ENCODE peak calls at places on chromosomes 6 and 20, in six cellular contexts. A, M, B, U, O and F are unnamed samples.

GRCh38 chr6:149089508-149089907 is 228.0 kb upstream of the TAB2 start:
- DNase-seq in A (no peak), M (no peak), B (no peak), U (no peak), O (no peak), F (no peak)

GRCh38 chr20:58956078-58956477 is 25.0 kb upstream of the NELFCD start:
- DNase-seq in A (no peak), M (no peak), B (no peak), U (no peak), O (no peak), F (no peak)

GRCh38 chr20:50508171-50508761 is 1.9 kb upstream of the PTPN1 start:
- DNase-seq in A (no peak), M (no peak), B (no peak), U (no peak), O (no peak), F (peak; percentile 33)

GRCh38 chr6:20168668-20169633 is 43.3 kb downstream of the MBOAT1 start:
- DNase-seq in A (no peak), M (peak; percentile 73), B (no peak), U (no peak), O (no peak), F (no peak)

GRCh38 chr6:16687045-16687444 is 74.2 kb downstream of the ATXN1 start:
- DNase-seq in A (no peak), M (no peak), B (no peak), U (no peak), O (no peak), F (no peak)

GRCh38 chr20:57179265-57179664 is 87.2 kb downstream of the BMP7 start:
- DNase-seq in A (no peak), M (no peak), B (no peak), U (peak; percentile 67), O (peak; percentile 88), F (no peak)

GRCh38 chr6:27503436-27504030 is 30.6 kb upstream of the ZNF184 start:
- DNase-seq in A (peak; percentile 61), M (peak; percentile 89), B (peak; percentile 78), U (peak; percentile 43), O (peak; percentile 17), F (peak; percentile 26)

GRCh38 chr6:160462551-160463109 is 114.5 kb downstream of the SLC22A3 start:
- DNase-seq in A (no peak), M (peak; percentile 93), B (no peak), U (no peak), O (peak; percentile 59), F (peak; percentile 61)

GRCh38 chr20:46118481-46119020 is 437 bp downstream of the CD40 start:
- DNase-seq in A (peak; percentile 52), M (no peak), B (peak; percentile 48), U (peak; percentile 35), O (peak; percentile 59), F (no peak)

GRCh38 chr20:57587989-57588377 is 27.1 kb downstream of the PCK1 start:
- DNase-seq in A (no peak), M (no peak), B (no peak), U (no peak), O (no peak), F (no peak)

GRCh38 chr20:33192912-33193501 is 24.1 kb upstream of the BPIFA3 start:
- DNase-seq in A (no peak), M (no peak), B (no peak), U (no peak), O (no peak), F (no peak)

GRCh38 chr20:22686097-22686496 is 101.7 kb upstream of the FOXA2 start:
- DNase-seq in A (peak; percentile 40), M (peak; percentile 73), B (peak; percentile 47), U (no peak), O (peak; percentile 64), F (no peak)

GRCh38 chr20:22682381-22682780 is 98.0 kb upstream of the FOXA2 start:
- DNase-seq in A (no peak), M (no peak), B (no peak), U (no peak), O (no peak), F (no peak)

GRCh38 chr20:22687676-22688360 is 103.4 kb upstream of the FOXA2 start:
- DNase-seq in A (no peak), M (no peak), B (no peak), U (no peak), O (no peak), F (no peak)

GRCh38 chr20:22684072-22684762 is 99.8 kb upstream of the FOXA2 start:
- DNase-seq in A (peak; percentile 78), M (peak; percentile 84), B (peak; percentile 82), U (peak; percentile 60), O (peak; percentile 77), F (peak; percentile 12)

DNA sequence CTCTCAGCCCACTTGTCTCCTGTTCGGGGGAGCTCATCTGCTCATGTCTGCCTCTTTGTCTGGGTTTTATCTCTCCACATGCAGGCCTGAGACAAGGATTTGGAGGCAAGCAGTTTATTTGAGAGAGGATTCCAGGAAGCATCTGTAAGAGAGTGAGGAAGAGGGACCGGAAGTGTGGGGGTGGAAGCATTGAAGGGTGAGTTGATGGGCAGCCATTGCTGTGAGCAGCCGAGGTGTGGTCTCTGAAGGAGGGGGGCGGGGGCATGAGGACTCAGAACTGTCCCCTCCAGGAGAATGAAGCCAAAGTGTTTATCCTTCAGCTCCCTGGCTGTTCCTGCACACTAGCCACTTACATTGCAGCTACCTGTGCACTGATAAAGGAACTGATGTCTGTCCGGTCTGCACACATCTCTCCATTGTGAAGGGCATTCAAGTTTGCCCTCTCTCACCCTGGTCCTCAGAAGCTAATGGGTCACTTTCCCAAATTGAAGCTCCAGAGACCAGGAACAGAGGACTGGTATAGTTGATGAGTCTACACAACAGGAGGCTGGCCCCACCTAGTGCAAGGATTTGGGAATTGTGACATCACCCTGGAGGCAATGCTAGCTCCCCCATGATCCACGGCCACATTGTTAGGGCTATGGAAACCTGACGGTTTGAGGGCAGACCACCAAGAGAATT is 100.5 kb upstream of the FOXA2 start:
- DNase-seq in A (no peak), M (peak; percentile 8), B (peak; percentile 47), U (no peak), O (peak; percentile 24), F (no peak)
- TF ChIP-seq CTCF in A (peak; percentile 9), M (no peak), B (no peak), U (no peak), O (peak; percentile 15), F (no peak)

GRCh38 chr6:23637296-23637695 is 488.7 kb upstream of the NRSN1 start:
- DNase-seq in A (no peak), M (no peak), B (no peak), U (no peak), O (no peak), F (no peak)
- TF ChIP-seq CTCF in A (no peak), M (no peak), B (no peak), U (no peak), O (no peak), F (no peak)

GRCh38 chr6:99589907-99590493 is 16.6 kb upstream of the PRDM13 start:
- DNase-seq in A (no peak), M (no peak), B (no peak), U (no peak), O (no peak), F (no peak)

GRCh38 chr6:99590728-99591672 is 15.6 kb upstream of the PRDM13 start:
- DNase-seq in A (no peak), M (no peak), B (no peak), U (no peak), O (no peak), F (no peak)

GRCh38 chr6:99589290-99589672 is 17.4 kb upstream of the PRDM13 start:
- DNase-seq in A (no peak), M (no peak), B (peak; percentile 9), U (no peak), O (no peak), F (no peak)

GRCh38 chr6:99587792-99588191 is 18.8 kb upstream of the PRDM13 start:
- DNase-seq in A (no peak), M (no peak), B (no peak), U (no peak), O (no peak), F (no peak)

DNA sequence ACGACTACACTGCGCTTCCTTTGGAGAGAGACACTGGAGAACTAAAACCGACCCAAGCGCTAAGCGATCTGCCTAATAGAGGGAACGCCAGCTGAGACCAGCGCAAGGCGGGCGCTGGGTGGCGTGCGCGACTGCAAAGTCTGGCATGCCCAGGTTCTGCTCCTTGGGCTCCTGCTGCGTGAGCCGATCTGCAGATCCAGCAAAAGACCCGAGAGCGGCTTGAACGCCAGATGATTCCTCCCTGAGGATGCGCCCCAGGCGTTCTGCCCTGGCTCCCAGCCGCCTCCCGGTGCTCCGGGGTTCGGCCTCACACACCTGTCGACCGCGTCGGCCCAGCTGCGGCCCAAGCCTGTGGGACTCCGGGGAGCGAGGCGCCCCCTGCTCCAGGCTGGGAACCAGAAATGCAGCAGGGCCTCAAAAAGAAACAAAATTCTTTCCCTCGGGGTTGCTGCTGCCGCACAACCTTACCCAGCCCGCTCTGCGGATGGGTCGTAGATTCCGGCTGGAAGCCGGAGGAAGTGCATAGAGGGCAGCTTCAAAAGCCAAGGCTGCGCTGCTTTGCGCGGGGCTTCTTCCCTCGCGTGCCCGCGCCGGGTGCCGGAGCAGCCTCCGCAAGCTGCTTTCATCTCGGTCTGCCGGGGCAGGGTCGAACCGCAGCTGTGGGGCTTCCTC is 17.9 kb upstream of the PRDM13 start:
- DNase-seq in A (peak; percentile 78), M (peak; percentile 61), B (peak; percentile 72), U (peak; percentile 72), O (peak; percentile 55), F (no peak)
- TF ChIP-seq CTCF in A (peak; percentile 71), M (peak; percentile 42), B (no peak), U (peak; percentile 22), O (peak; percentile 74), F (peak; percentile 64)

DNA sequence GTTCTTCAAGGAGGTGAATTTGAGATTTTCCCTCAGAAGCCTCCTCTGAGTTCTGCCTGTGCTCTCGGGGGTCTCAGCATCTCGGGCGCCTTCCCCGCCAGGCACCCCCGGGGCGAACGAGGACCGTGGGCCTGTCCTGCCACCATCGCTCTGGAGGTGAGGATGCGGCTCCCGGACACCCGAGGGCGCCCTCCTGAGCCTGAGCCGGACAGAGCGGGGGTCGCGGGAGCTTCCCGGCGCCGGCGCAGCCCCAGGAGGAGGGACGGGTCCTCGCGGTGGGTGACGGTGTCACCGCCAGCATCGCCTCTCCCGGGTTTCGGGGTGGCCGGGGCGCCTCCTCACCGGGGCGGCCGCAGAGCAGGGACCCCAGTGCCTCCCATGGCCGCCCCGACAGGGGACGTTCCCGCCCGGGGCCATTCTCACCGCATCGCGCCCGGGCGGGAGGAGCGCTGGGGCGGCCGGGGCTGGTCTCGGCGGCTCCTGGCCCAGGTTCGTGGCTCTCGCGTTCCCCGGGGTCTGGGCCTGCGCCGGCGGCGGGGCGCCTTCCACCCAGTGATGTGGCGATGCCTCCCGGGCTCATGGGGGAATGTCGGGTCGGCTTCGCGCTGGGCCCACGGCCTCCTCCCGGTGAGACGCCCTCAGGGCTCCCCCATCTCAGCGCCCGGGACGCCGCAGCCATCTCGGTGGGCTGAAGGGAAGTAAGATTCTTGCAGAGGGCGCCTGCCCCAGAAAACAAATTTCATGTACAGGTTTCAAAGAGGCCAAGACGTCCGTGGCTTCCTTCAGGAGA is 210.5 kb downstream of the ERMARD start:
- DNase-seq in A (no peak), M (no peak), B (peak; percentile 71), U (no peak), O (no peak), F (no peak)
- TF ChIP-seq CTCF in A (peak; percentile 28), M (no peak), B (peak; percentile 36), U (no peak), O (no peak), F (no peak)